ENCODE peak calls at places on chromosome 6, in eight cellular contexts. D, H, L, J, N, A, O and Y are unnamed samples. For H3K9me3 and H3K36me3, the result is how much of the 10 kb centered on the place peaks cover.

GRCh38 chr6:127302728-127303675 is 36.3 kb downstream of the RNF146 start:
- DNase-seq in D (peak), H (no peak), J (no peak), A (no peak), N (peak), O (no peak), L (peak), Y (peak)

GRCh38 chr6:3270258-3270657 is 11.5 kb downstream of the PSMG4 start:
- DNase-seq in O (no peak), D (peak), L (peak), A (no peak), H (peak), N (no peak), J (no peak), Y (no peak)

GRCh38 chr6:141452354-141452686 is 680.4 kb upstream of the GJE1 start:
- DNase-seq in J (no peak), D (no peak), L (no peak), N (no peak), H (no peak), A (no peak), O (no peak), Y (no peak)

GRCh38 chr6:135672256-135672655 is 174.7 kb upstream of the AHI1 start:
- DNase-seq in H (no peak), N (no peak), L (no peak), A (no peak), D (no peak), J (no peak), O (no peak), Y (no peak)

GRCh38 chr6:71300561-71301168 is 12.1 kb downstream of the OGFRL1 start:
- DNase-seq in D (no peak), L (no peak), H (no peak), A (no peak), N (no peak), O (no peak), J (no peak), Y (no peak)

GRCh38 chr6:78611886-78612480 is 255.4 kb upstream of the IRAK1BP1 start:
- DNase-seq in J (no peak), N (no peak), L (no peak), H (no peak), O (no peak), D (no peak), A (no peak), Y (no peak)

GRCh38 chr6:33983109-33983475 is 162.8 kb downstream of the GRM4 start:
- DNase-seq in L (peak), H (peak), A (no peak), O (peak), J (no peak), N (no peak), D (peak), Y (no peak)

GRCh38 chr6:127352519-127352918 is 9.1 kb upstream of the ECHDC1 start:
- DNase-seq in O (no peak), L (no peak), A (no peak), J (no peak), N (no peak), D (no peak), H (no peak), Y (no peak)

GRCh38 chr6:29887330-29887818 is 55.0 kb upstream of the HLA-A start:
- DNase-seq in H (no peak), A (no peak), D (peak), J (no peak), L (peak), O (peak), N (peak), Y (peak)

GRCh38 chr6:157107915-157108651 is 215.2 kb downstream of the TMEM242 start:
- DNase-seq in A (no peak), D (no peak), L (no peak), J (peak), O (no peak), H (no peak), N (no peak), Y (no peak)
- H3K9me3 ChIP-seq in A (under half), D (under half), L (under half), J (under half), O (under half), H (under half), N (under half), Y (under half)

GRCh38 chr6:137211910-137212309 is 7.3 kb downstream of the IFNGR1 start:
- DNase-seq in O (no peak), A (no peak), H (no peak), N (no peak), D (no peak), L (no peak), J (no peak), Y (no peak)

GRCh38 chr6:137210903-137211302 is 8.3 kb downstream of the IFNGR1 start:
- DNase-seq in H (no peak), O (no peak), J (no peak), D (no peak), L (no peak), N (no peak), A (no peak), Y (no peak)

GRCh38 chr6:137206562-137206961 is 12.6 kb downstream of the IFNGR1 start:
- DNase-seq in J (no peak), N (no peak), A (no peak), L (no peak), O (no peak), D (no peak), H (no peak), Y (no peak)

GRCh38 chr6:137203256-137203655 is 15.9 kb downstream of the IFNGR1 start:
- DNase-seq in H (no peak), L (no peak), D (no peak), O (no peak), J (no peak), N (no peak), A (no peak), Y (no peak)

GRCh38 chr6:137208279-137208678 is 10.9 kb downstream of the IFNGR1 start:
- DNase-seq in O (no peak), L (no peak), H (no peak), D (no peak), A (no peak), N (no peak), J (no peak), Y (no peak)
- H3K36me3 ChIP-seq in O (under half), L (under half), H (under half), D (under half), A (under half), N (under half), J (under half), Y (under half)

DNA sequence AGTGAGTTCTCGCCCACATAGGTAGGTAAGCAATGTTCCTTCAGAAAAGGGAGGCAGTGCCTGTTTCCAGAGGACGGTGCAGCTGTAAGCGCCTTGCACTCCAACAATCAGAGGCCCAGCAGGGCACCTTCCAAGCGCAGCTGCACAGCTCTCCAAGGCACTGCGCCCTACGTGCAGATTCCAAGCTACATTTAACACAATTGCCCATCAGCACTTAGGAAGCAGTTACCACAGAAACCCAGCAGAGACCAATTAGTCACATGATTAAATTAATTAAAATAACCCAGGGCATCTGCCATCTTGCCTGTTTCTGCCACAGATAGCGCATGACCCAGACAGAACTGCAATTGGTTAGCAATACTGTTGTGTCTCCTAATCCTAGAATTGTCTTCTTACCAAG is 65.5 kb downstream of the SOBP start:
- DNase-seq in A (no peak), N (no peak), H (no peak), D (no peak), L (no peak), J (no peak), O (no peak), Y (no peak)
- TF ChIP-seq EP300 in A (no peak), N (no peak), H (no peak), D (no peak), L (no peak), J (no peak), O (no peak), Y (no peak)

GRCh38 chr6:373031-373430 is 18.5 kb upstream of the IRF4 start:
- DNase-seq in H (no peak), L (no peak), O (no peak), J (no peak), A (no peak), N (no peak), D (no peak), Y (peak)

GRCh38 chr6:367891-368630 is 23.5 kb upstream of the IRF4 start:
- DNase-seq in D (no peak), J (no peak), A (no peak), L (no peak), N (no peak), H (no peak), O (no peak), Y (no peak)

GRCh38 chr6:372336-372911 is 19.1 kb upstream of the IRF4 start:
- DNase-seq in H (no peak), L (no peak), A (no peak), N (no peak), D (peak), J (no peak), O (no peak), Y (no peak)

GRCh38 chr6:369559-370431 is 21.8 kb upstream of the IRF4 start:
- DNase-seq in D (no peak), N (no peak), O (peak), J (no peak), H (no peak), L (no peak), A (no peak), Y (no peak)

DNA sequence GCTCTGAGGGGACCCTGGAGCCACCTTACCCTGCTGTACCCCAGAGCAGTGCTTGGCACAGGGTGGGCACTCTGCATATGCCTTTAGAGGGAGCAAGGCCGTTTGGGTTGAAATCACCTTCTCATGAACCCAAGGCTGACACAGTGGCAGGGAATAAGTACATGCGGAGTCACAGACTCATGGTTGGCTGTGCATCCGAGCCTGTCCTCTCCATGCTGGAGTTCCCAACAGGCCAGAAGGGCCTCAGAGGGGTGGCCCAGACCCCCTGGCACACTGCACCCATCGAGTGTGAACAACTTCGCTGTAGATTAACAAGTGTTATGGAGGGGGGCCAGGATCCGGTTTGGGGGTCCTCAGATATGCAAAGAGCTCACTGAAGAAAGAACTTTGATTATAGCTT is 21.0 kb upstream of the IRF4 start:
- DNase-seq in N (no peak), D (no peak), O (no peak), A (no peak), J (no peak), L (no peak), H (no peak), Y (no peak)
- H3K9me3 ChIP-seq in N (under half), D (under half), O (under half), A (under half), J (under half), L (under half), H (under half), Y (under half)

DNA sequence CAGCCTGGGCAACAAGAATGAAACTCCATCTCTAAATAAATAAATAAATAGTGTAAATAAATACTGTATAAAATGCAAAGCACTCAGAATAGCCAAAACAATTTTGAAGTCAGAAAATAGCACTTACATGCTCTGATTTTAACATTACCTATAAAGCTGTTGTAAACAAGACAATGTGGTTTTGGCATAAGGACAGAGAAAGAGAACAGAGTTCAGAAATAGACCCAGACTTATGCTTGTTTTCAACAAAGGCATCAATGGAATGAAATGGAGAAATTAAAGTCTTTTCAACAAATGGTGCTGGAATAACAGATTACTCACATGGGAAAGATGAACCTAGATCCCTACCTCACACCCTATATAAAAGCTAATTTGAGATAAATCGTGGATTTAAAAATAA is 10.4 kb downstream of the ACAT2 start:
- DNase-seq in D (no peak), L (no peak), H (no peak), J (no peak), O (no peak), N (no peak), A (no peak), Y (no peak)
- H3K36me3 ChIP-seq in D (under half), L (half or more), H (under half), J (under half), O (under half), N (under half), A (half or more), Y (under half)

GRCh38 chr6:107547061-107547840 is 57.3 kb downstream of the SOBP start:
- DNase-seq in O (no peak), A (no peak), H (no peak), J (no peak), D (no peak), L (no peak), N (no peak), Y (no peak)
- TF ChIP-seq EP300 in O (no peak), A (no peak), H (no peak), J (no peak), D (no peak), L (no peak), N (no peak), Y (no peak)

GRCh38 chr6:164286021-164286420 is 871.5 kb downstream of the QKI start:
- DNase-seq in A (no peak), O (no peak), N (no peak), H (no peak), D (no peak), L (no peak), J (no peak), Y (no peak)

GRCh38 chr6:164296411-164296810 is 881.9 kb downstream of the QKI start:
- DNase-seq in O (no peak), J (no peak), N (no peak), L (no peak), H (no peak), A (no peak), D (no peak), Y (no peak)

GRCh38 chr6:164290101-164290500 is 875.6 kb downstream of the QKI start:
- DNase-seq in N (no peak), J (no peak), A (no peak), H (no peak), D (no peak), O (no peak), L (no peak), Y (no peak)

DNA sequence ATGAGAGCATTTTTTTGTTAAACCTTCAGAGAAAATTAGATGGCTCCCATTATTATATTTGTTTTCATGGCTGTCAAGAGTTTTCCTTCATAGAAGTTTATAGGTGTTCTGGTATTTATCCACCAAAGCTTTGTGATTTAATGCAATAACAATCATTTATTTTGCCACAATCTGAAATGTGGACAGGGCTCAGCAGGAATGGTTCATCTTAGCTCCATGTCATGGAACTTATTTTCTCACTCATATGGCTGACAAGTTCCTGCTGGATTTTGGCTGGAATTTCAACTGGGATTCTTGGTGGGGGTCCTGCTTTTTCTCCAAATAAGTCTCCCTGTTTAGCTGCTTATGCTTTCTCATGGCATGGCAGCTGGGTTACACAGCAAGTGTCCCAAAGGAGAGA is 876.7 kb downstream of the QKI start:
- DNase-seq in L (no peak), N (no peak), D (no peak), J (no peak), O (no peak), H (no peak), A (no peak), Y (no peak)
- H3K9me3 ChIP-seq in L (under half), N (under half), D (under half), J (under half), O (under half), H (under half), A (under half), Y (under half)

GRCh38 chr6:131876545-131876944 is 68.7 kb downstream of the ENPP1 start:
- DNase-seq in J (no peak), L (no peak), N (no peak), O (no peak), A (no peak), H (no peak), D (no peak), Y (no peak)
- H3K36me3 ChIP-seq in J (under half), L (under half), N (under half), O (under half), A (under half), H (under half), D (under half), Y (under half)

DNA sequence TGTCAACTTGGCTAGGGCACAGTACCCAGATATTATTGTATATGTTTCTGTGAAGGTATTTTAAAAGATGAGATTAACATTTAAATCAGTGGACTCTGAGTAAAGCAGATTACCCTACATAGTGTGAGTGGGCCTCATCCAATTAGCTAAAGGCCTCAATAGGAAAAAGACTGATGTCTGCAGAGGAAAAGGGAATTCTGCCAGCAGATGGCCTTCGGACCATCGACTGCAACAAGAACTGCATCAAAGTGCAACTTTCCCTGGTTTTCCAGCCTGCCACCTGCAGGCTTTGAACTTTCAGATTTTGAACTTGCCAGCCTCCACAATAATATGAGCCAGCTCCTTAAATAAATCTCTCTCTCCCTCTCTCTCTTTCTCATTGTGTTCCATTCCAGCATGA is 80.5 kb downstream of the IMPG1 start:
- DNase-seq in H (no peak), O (no peak), N (no peak), A (no peak), D (no peak), L (no peak), J (no peak), Y (no peak)
- TF ChIP-seq EP300 in H (no peak), O (no peak), N (no peak), A (no peak), D (no peak), L (no peak), J (no peak), Y (no peak)